ENCODE peak calls at places on chromosome 1, in seven cellular contexts. N is right lobe of liver; S is caudate nucleus; D is tibial artery; P is fibroblast of the aortic adventitia; I is stimulated activated CD4-positive, alpha-beta T cell treated with anti-CD3 and anti-CD28 coated beads, Interleukin-15, amount 100 ng/mL, for 24 hours; T is Jurkat, Clone E6-1. R is an unnamed sample.

GRCh38 chr1:25033828-25034451 is 103.9 kb upstream of the RUNX3 start:
- DNase-seq in T (no peak), S (no peak), D (peak), N (no peak), P (no peak), I (no peak), R (peak)

GRCh38 chr1:12014141-12014981 is 4.9 kb upstream of the MIIP start:
- DNase-seq in P (no peak), S (no peak), D (no peak), N (no peak), I (no peak), T (peak), R (no peak)

GRCh38 chr1:14521602-14522001 is 76.9 kb upstream of the KAZN start:
- DNase-seq in P (peak), D (no peak), S (no peak), I (no peak), N (no peak), T (peak), R (no peak)

GRCh38 chr1:98286656-98287055 is 365.8 kb upstream of the DPYD start:
- DNase-seq in P (no peak), S (no peak), I (no peak), D (no peak), T (no peak), N (no peak), R (no peak)

GRCh38 chr1:221457706-221458429 is 284.0 kb downstream of the DUSP10 start:
- DNase-seq in D (no peak), P (peak), N (no peak), S (no peak), I (no peak), T (no peak), R (no peak)

GRCh38 chr1:205497351-205497750 is 7.1 kb upstream of the CDK18 start:
- DNase-seq in I (no peak), D (no peak), N (no peak), T (no peak), S (no peak), P (no peak), R (no peak)

GRCh38 chr1:156746381-156746715 is 5.1 kb downstream of the HDGF start:
- DNase-seq in I (no peak), S (no peak), N (no peak), P (no peak), T (no peak), D (no peak), R (no peak)

GRCh38 chr1:154880651-154881050 is 10.6 kb upstream of the KCNN3 start:
- DNase-seq in S (no peak), P (peak), T (no peak), I (no peak), D (no peak), N (no peak), R (no peak)

GRCh38 chr1:234957330-234958065 is 171.1 kb downstream of the TOMM20 start:
- DNase-seq in N (peak), I (no peak), S (no peak), D (no peak), P (peak), T (no peak), R (no peak)

GRCh38 chr1:235203428-235203827 is 42.4 kb upstream of the RBM34 start:
- DNase-seq in P (no peak), I (no peak), S (no peak), T (no peak), D (no peak), N (no peak), R (no peak)

GRCh38 chr1:59568158-59568935 is 246.4 kb upstream of the HOOK1 start:
- DNase-seq in N (no peak), I (no peak), S (no peak), P (peak), D (no peak), T (no peak), R (no peak)

GRCh38 chr1:36650200-36651065 is 167.7 kb upstream of the CSF3R start:
- DNase-seq in I (peak), T (peak), S (no peak), N (peak), P (peak), D (peak), R (peak)

GRCh38 chr1:236141447-236142357 is 637 bp upstream of the GPR137B start:
- DNase-seq in I (peak), D (no peak), T (peak), P (peak), S (no peak), N (no peak), R (peak)

GRCh38 chr1:89041055-89041707 is 18.5 kb upstream of the GBP3 start:
- DNase-seq in I (peak), S (no peak), T (no peak), P (peak), N (no peak), D (no peak), R (no peak)

GRCh38 chr1:209565759-209566678 is 17.5 kb upstream of the CAMK1G start:
- DNase-seq in D (peak), S (no peak), N (peak), I (peak), T (peak), P (peak), R (peak)

GRCh38 chr1:234330843-234331215 is 42.4 kb upstream of the COA6 start:
- DNase-seq in N (no peak), T (no peak), P (no peak), S (no peak), D (no peak), I (no peak), R (no peak)

GRCh38 chr1:112017183-112017582 is 27.7 kb upstream of the KCND3 start:
- DNase-seq in P (no peak), T (no peak), N (no peak), I (no peak), D (no peak), S (no peak), R (no peak)

GRCh38 chr1:240234477-240235225 is 143.0 kb downstream of the FMN2 start:
- DNase-seq in I (no peak), T (no peak), N (no peak), P (peak), D (no peak), S (no peak), R (no peak)

GRCh38 chr1:93591833-93592635 is 89.6 kb downstream of the BCAR3 start:
- DNase-seq in D (no peak), I (peak), P (no peak), T (peak), N (peak), S (no peak), R (no peak)

GRCh38 chr1:64110924-64111777 is 92.3 kb upstream of the UBE2U start:
- DNase-seq in N (no peak), I (no peak), D (no peak), P (no peak), T (no peak), S (no peak), R (no peak)

GRCh38 chr1:224047538-224047937 is 66.4 kb upstream of the FBXO28 start:
- DNase-seq in S (no peak), P (no peak), I (no peak), D (no peak), T (no peak), N (no peak), R (no peak)

GRCh38 chr1:235006132-235006721 is 122.4 kb downstream of the TOMM20 start:
- DNase-seq in N (no peak), I (no peak), S (no peak), D (no peak), T (no peak), P (no peak), R (no peak)

GRCh38 chr1:28371011-28371378 is 1.5 kb downstream of the PHACTR4 start:
- DNase-seq in P (no peak), I (no peak), T (no peak), N (no peak), D (no peak), S (no peak), R (no peak)

GRCh38 chr1:95233321-95233736 is 681 bp upstream of the RWDD3 start:
- DNase-seq in I (no peak), D (peak), S (peak), T (no peak), P (no peak), N (peak), R (peak)

GRCh38 chr1:29033829-29034466 is 89.8 kb downstream of the TMEM200B start:
- DNase-seq in I (no peak), S (no peak), N (no peak), D (no peak), P (peak), T (peak), R (no peak)

R was measured in hypothalamus.